ENCODE peak calls at places on chromosomes 2 and 18, in six cellular contexts. S is neuronal stem cell, L is IMR-90, B is mesenchymal stem cell, D is mesendoderm, Z is trophoblast cell. A is an unnamed sample.

GRCh38 chr18:10851824-10852225 is 297.5 kb downstream of the PIEZO2 start:
- DNase-seq in S (peak), L (peak), B (peak), D (peak), Z (no peak), A (no peak)

GRCh38 chr18:8602040-8602439 is 7.2 kb upstream of the RAB12 start:
- DNase-seq in S (no peak), L (no peak), B (no peak), D (no peak), Z (no peak), A (no peak)

GRCh38 chr18:59484796-59485328 is 125.8 kb upstream of the LMAN1 start:
- DNase-seq in S (no peak), L (peak), B (peak), D (no peak), Z (no peak), A (no peak)

GRCh38 chr2:52686935-52687334 is 1080.7 kb upstream of the CHAC2 start:
- DNase-seq in S (no peak), L (peak), B (no peak), D (no peak), Z (no peak), A (no peak)

GRCh38 chr2:56448999-56449431 is 265.2 kb downstream of the CCDC85A start:
- DNase-seq in S (peak), L (no peak), B (no peak), D (peak), Z (no peak), A (no peak)

GRCh38 chr2:205660521-205661124 is 21.7 kb upstream of the NRP2 start:
- DNase-seq in S (no peak), L (peak), B (peak), D (no peak), Z (no peak), A (no peak)

GRCh38 chr2:56357655-56358295 is 174.0 kb downstream of the CCDC85A start:
- DNase-seq in S (no peak), L (peak), B (no peak), D (no peak), Z (no peak), A (no peak)

GRCh38 chr2:197191177-197191947 is 119.2 kb downstream of the ANKRD44 start:
- DNase-seq in S (peak), L (peak), B (peak), D (peak), Z (no peak), A (no peak)

GRCh38 chr18:74951165-74951760 is 257.7 kb downstream of the PTGR3 start:
- DNase-seq in S (no peak), L (peak), B (peak), D (no peak), Z (no peak), A (no peak)

GRCh38 chr2:3927031-3927430 is 223.7 kb downstream of the DCDC2C start:
- DNase-seq in S (no peak), L (no peak), B (no peak), D (no peak), Z (no peak), A (no peak)

GRCh38 chr18:62643181-62643580 is 72.2 kb upstream of the PHLPP1 start:
- DNase-seq in S (no peak), L (no peak), B (no peak), D (no peak), Z (no peak), A (no peak)

GRCh38 chr2:3666613-3666975 is 8.6 kb downstream of the ALLC start:
- DNase-seq in S (no peak), L (no peak), B (no peak), D (no peak), Z (no peak), A (no peak)

GRCh38 chr2:128781166-128781887 is 462.7 kb upstream of the HS6ST1 start:
- DNase-seq in S (no peak), L (no peak), B (no peak), D (no peak), Z (no peak), A (peak)

GRCh38 chr18:46250084-46250811 is 146.1 kb downstream of the HAUS1 start:
- DNase-seq in S (no peak), L (peak), B (peak), D (peak), Z (peak), A (no peak)

GRCh38 chr18:58788971-58789797 is 75.5 kb upstream of the ZNF532 start:
- DNase-seq in S (no peak), L (peak), B (peak), D (peak), Z (no peak), A (peak)

GRCh38 chr2:96953611-96954489 is 32.5 kb downstream of the FAM178B start:
- DNase-seq in S (no peak), L (no peak), B (no peak), D (no peak), Z (no peak), A (no peak)

GRCh38 chr18:10230072-10230471 is 224.4 kb upstream of the APCDD1 start:
- DNase-seq in S (no peak), L (peak), B (peak), D (peak), Z (peak), A (peak)

GRCh38 chr2:218043701-218044109 is 25.3 kb upstream of the RUFY4 start:
- DNase-seq in S (no peak), L (no peak), B (no peak), D (no peak), Z (no peak), A (no peak)

GRCh38 chr2:170052151-170052550 is 125.8 kb upstream of the MYO3B start:
- DNase-seq in S (no peak), L (peak), B (no peak), D (no peak), Z (no peak), A (no peak)

GRCh38 chr2:6506311-6507258 is 359.1 kb downstream of the CMPK2 start:
- DNase-seq in S (no peak), L (peak), B (peak), D (no peak), Z (peak), A (no peak)

GRCh38 chr18:55272510-55273243 is 313.4 kb upstream of the CCDC68 start:
- DNase-seq in S (no peak), L (peak), B (no peak), D (no peak), Z (no peak), A (no peak)

GRCh38 chr18:26135563-26135962 is 1.9 kb downstream of the PSMA8 start:
- DNase-seq in S (no peak), L (no peak), B (no peak), D (no peak), Z (no peak), A (no peak)

GRCh38 chr2:160696061-160696452 is 202.4 kb upstream of the RBMS1 start:
- DNase-seq in S (no peak), L (no peak), B (peak), D (no peak), Z (no peak), A (no peak)

GRCh38 chr2:240620149-240620731 is 5.0 kb upstream of the GPR35 start:
- DNase-seq in S (no peak), L (no peak), B (no peak), D (no peak), Z (no peak), A (peak)

GRCh38 chr2:155842103-155842502 is 490.4 kb downstream of the NR4A2 start:
- DNase-seq in S (no peak), L (no peak), B (peak), D (peak), Z (peak), A (no peak)

GRCh38 chr2:67142741-67143140 is 254.4 kb upstream of the ETAA1 start:
- DNase-seq in S (no peak), L (no peak), B (no peak), D (no peak), Z (no peak), A (no peak)

GRCh38 chr2:131673400-131674173 is 145.9 kb downstream of the CCDC74A start:
- DNase-seq in S (peak), L (peak), B (peak), D (peak), Z (peak), A (peak)

GRCh38 chr18:31426021-31426420 is 21.5 kb upstream of the DSG3 start:
- DNase-seq in S (no peak), L (no peak), B (peak), D (no peak), Z (no peak), A (no peak)

GRCh38 chr2:147495741-147496140 is 349.1 kb upstream of the ACVR2A start:
- DNase-seq in S (no peak), L (no peak), B (no peak), D (no peak), Z (no peak), A (no peak)

GRCh38 chr2:84741182-84741822 is 139.6 kb downstream of the TRABD2A start:
- DNase-seq in S (no peak), L (peak), B (peak), D (peak), Z (no peak), A (peak)

GRCh38 chr2:10389191-10389590 is 58.9 kb downstream of the ODC1 start:
- DNase-seq in S (no peak), L (no peak), B (no peak), D (no peak), Z (no peak), A (no peak)

GRCh38 chr2:63399171-63399570 is 189.1 kb downstream of the WDPCP start:
- DNase-seq in S (no peak), L (no peak), B (no peak), D (peak), Z (no peak), A (no peak)

DNA sequence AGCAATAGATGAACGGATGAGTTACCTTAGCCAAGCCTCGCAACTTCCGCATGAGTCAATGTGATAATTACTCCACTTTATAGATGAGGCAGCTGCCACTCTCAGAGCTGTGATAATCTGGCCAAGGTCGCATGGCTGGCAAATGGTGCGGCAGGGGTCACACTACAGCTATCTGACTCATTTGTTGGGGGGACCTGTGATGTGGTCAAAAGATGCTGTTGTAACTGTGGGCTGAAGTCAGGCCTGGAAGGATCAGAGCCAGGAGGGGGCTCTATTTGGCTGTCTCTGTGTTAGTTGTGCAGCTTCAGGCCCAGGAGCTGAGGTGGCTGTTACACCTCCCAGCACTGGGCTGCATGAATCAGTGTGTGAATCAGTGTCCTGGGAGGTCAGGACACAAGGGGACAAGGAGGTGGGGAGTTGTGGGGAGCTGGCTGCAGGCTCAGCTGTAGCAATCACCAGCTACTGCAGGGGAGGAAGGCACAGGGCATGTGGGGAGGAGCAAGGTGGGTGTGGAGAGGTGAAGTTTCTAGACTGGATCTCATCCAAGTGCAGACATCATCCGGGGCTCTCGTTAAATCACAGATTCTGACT is 33.1 kb downstream of the NGEF start:
- DNase-seq in S (no peak), L (peak), B (peak), D (peak), Z (no peak), A (no peak)
- H2BK120ac ChIP-seq in S (no peak), L (no peak), B (no peak), D (no peak), Z (peak), A (no peak)

GRCh38 chr2:235161565-235161964 is 209.7 kb downstream of the SH3BP4 start:
- DNase-seq in S (no peak), L (no peak), B (no peak), D (no peak), Z (no peak), A (no peak)

GRCh38 chr2:235155163-235155562 is 203.3 kb downstream of the SH3BP4 start:
- DNase-seq in S (no peak), L (no peak), B (no peak), D (no peak), Z (no peak), A (no peak)

GRCh38 chr2:235156055-235156454 is 204.2 kb downstream of the SH3BP4 start:
- DNase-seq in S (no peak), L (no peak), B (no peak), D (no peak), Z (no peak), A (no peak)

GRCh38 chr2:235160281-235160805 is 208.5 kb downstream of the SH3BP4 start:
- DNase-seq in S (no peak), L (no peak), B (no peak), D (peak), Z (no peak), A (no peak)

GRCh38 chr2:235157746-235158482 is 206.1 kb downstream of the SH3BP4 start:
- DNase-seq in S (no peak), L (no peak), B (no peak), D (peak), Z (no peak), A (no peak)
- H2BK120ac ChIP-seq in S (no peak), L (no peak), B (no peak), D (no peak), Z (no peak), A (no peak)

GRCh38 chr2:174040417-174040701 is 75.2 kb upstream of the SP3 start:
- DNase-seq in S (no peak), L (no peak), B (no peak), D (no peak), Z (no peak), A (no peak)

GRCh38 chr2:174036825-174037224 is 71.7 kb upstream of the SP3 start:
- DNase-seq in S (no peak), L (no peak), B (no peak), D (no peak), Z (no peak), A (no peak)

GRCh38 chr2:174038472-174038871 is 73.3 kb upstream of the SP3 start:
- DNase-seq in S (no peak), L (no peak), B (no peak), D (no peak), Z (no peak), A (no peak)

GRCh38 chr2:174035981-174036742 is 71.0 kb upstream of the SP3 start:
- DNase-seq in S (no peak), L (peak), B (no peak), D (peak), Z (no peak), A (no peak)

DNA sequence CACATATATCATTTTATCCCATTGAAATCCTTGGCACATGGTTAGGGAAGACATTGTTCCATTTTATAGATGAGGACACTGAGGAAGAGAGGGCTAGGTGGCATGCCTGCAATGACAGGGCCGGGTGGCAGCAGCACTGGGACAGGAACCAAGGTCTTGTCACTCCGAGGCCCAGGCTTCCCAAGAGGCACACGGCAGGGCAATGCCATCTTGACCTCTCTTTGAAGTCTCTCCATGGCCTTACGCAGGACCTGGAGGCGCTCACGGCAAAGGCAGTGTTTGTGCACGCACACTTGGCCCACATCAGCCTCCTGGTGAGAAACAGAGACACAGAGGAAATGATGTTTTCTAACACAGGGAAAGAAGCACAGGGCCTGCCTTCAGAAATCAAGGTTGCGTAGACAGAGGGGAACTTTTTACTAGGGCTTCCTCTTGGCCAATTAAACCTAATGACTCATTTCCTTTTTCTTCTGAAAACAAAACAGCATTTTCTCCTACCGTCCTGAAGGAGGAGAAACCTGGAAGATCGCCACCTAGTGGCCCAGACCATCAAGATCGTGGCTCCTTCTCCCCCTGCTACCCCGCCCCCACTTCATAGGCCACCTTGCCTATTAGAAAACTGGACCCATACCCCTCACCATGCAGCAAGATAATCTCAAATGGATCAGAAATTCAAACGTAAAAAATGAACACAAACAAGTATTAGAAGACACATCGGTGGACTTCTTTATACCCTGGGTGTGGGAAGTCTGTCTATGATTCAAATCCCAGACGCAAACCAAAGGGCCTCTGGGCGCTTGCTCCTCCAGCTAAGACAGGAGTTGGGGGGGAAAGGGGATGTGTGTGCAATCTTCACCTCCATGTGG is 74.6 kb upstream of the SP3 start:
- DNase-seq in S (peak), L (peak), B (peak), D (peak), Z (peak), A (peak)
- H2BK120ac ChIP-seq in S (peak), L (peak), B (peak), D (no peak), Z (peak), A (no peak)

GRCh38 chr2:48200591-48201293 is 294.4 kb upstream of the FBXO11 start:
- DNase-seq in S (no peak), L (no peak), B (no peak), D (no peak), Z (no peak), A (no peak)
- H2BK120ac ChIP-seq in S (no peak), L (no peak), B (no peak), D (no peak), Z (no peak), A (no peak)

A was measured in H9.